ENCODE peak calls at places on chromosome 2, in four cellular contexts. Y is CD4-positive, alpha-beta T cell; S is brain microvascular endothelial cell; E is OCI-M1. Z is an unnamed sample.

GRCh38 chr2:121634354-121635307 is 14.6 kb downstream of the CLASP1 start:
- DNase-seq in E (no peak), S (peak), Y (no peak), Z (no peak)

GRCh38 chr2:2674836-2675235 is 343.8 kb upstream of the MYT1L start:
- DNase-seq in S (no peak), Y (no peak), E (no peak), Z (no peak)

GRCh38 chr2:102033028-102033749 is 41.4 kb downstream of the IL1R2 start:
- DNase-seq in Y (no peak), E (peak), S (peak), Z (no peak)

GRCh38 chr2:145010635-145011034 is 490.7 kb upstream of the ZEB2 start:
- DNase-seq in S (no peak), E (no peak), Y (no peak), Z (no peak)

GRCh38 chr2:230922951-230923717 is 1.9 kb downstream of the GPR55 start:
- DNase-seq in E (no peak), S (no peak), Y (no peak), Z (no peak)

GRCh38 chr2:132597831-132598230 is 72.2 kb downstream of the LYPD1 start:
- DNase-seq in S (no peak), E (no peak), Y (no peak), Z (no peak)

GRCh38 chr2:61750624-61751023 is 103.2 kb downstream of the FAM161A start:
- DNase-seq in Y (no peak), E (no peak), S (peak), Z (no peak)

GRCh38 chr2:63049291-63050185 is 1.1 kb upstream of the OTX1 start:
- DNase-seq in E (peak), Y (no peak), S (no peak), Z (no peak)

GRCh38 chr2:25340340-25340886 is 1.3 kb downstream of the DNMT3A start:
- DNase-seq in S (no peak), Y (no peak), E (no peak), Z (no peak)

GRCh38 chr2:30588891-30589495 is 141.9 kb downstream of the LCLAT1 start:
- DNase-seq in E (no peak), Y (no peak), S (no peak), Z (no peak)

GRCh38 chr2:200820573-200820972 is 8.9 kb downstream of the BZW1 start:
- DNase-seq in Y (no peak), S (no peak), E (no peak), Z (no peak)

GRCh38 chr2:172204309-172204708 is 101.6 kb upstream of the DLX2 start:
- DNase-seq in S (no peak), Y (no peak), E (no peak), Z (no peak)

GRCh38 chr2:170222298-170222697 is 44.4 kb downstream of the MYO3B start:
- DNase-seq in S (peak), E (no peak), Y (no peak), Z (no peak)

GRCh38 chr2:169362346-169363026 is at the start of gene LRP2:
- DNase-seq in Y (peak), E (no peak), S (no peak), Z (no peak)

GRCh38 chr2:16330571-16331351 is 334.9 kb downstream of the CYRIA start:
- DNase-seq in S (no peak), E (no peak), Y (no peak), Z (no peak)

GRCh38 chr2:20755132-20755800 is 67.6 kb downstream of the LDAH start:
- DNase-seq in S (no peak), Y (no peak), E (no peak), Z (peak)

GRCh38 chr2:71897145-71897495 is 250.5 kb downstream of the CYP26B1 start:
- DNase-seq in S (no peak), Y (no peak), E (no peak), Z (no peak)

GRCh38 chr2:240786871-240787311 is 33.1 kb downstream of the KIF1A start:
- DNase-seq in S (no peak), E (no peak), Y (no peak), Z (no peak)

GRCh38 chr2:157315901-157316300 is 9.7 kb downstream of the ERMN start:
- DNase-seq in S (no peak), Y (no peak), E (no peak), Z (no peak)

GRCh38 chr2:221554769-221555510 is 17.2 kb downstream of the EPHA4 start:
- DNase-seq in Y (no peak), S (peak), E (no peak), Z (no peak)

GRCh38 chr2:80304522-80304878 is at the start of gene LRRTM1:
- DNase-seq in S (no peak), Y (no peak), E (no peak), Z (no peak)

GRCh38 chr2:129849559-129850160 is 129.8 kb upstream of the RAB6C start:
- DNase-seq in E (peak), S (no peak), Y (no peak), Z (peak)

GRCh38 chr2:55138546-55139288 is 88.5 kb upstream of the RTN4 start:
- DNase-seq in Y (no peak), S (no peak), E (no peak), Z (no peak)

GRCh38 chr2:47818777-47819176 is 35.8 kb downstream of the MSH6 start:
- DNase-seq in E (no peak), S (no peak), Y (no peak), Z (no peak)

GRCh38 chr2:97698530-97698929 is 14.8 kb upstream of the ZAP70 start:
- DNase-seq in Y (no peak), E (no peak), S (no peak), Z (no peak)

Z was measured in RKO.